ENCODE peak calls at places on chromosome 13, in nine cellular contexts. One of them, this sample, is unnamed.

GRCh38 chr13:74975122-74975521 is 506.8 kb downstream of the TBC1D4 start:
- DNase-seq in body of pancreas: no peak
- DNase-seq in esophagus squamous epithelium: no peak
- DNase-seq in gastrocnemius medialis: no peak
- DNase-seq in uterus: no peak
- DNase-seq in stomach: no peak
- DNase-seq in Peyer's patch: no peak
- DNase-seq in heart left ventricle: no peak
- DNase-seq in effector memory CD4-positive, alpha-beta T cell: no peak
- DNase-seq in this sample: no peak

GRCh38 chr13:95882121-95882520 is 171.1 kb downstream of the UGGT2 start:
- DNase-seq in body of pancreas: peak; percentile 22
- DNase-seq in esophagus squamous epithelium: no peak
- DNase-seq in gastrocnemius medialis: no peak
- DNase-seq in uterus: no peak
- DNase-seq in stomach: peak; percentile 34
- DNase-seq in Peyer's patch: no peak
- DNase-seq in heart left ventricle: no peak
- DNase-seq in effector memory CD4-positive, alpha-beta T cell: no peak
- DNase-seq in this sample: no peak

GRCh38 chr13:91729859-91730258 is 331.4 kb downstream of the GPC5 start:
- DNase-seq in body of pancreas: no peak
- DNase-seq in esophagus squamous epithelium: no peak
- DNase-seq in gastrocnemius medialis: no peak
- DNase-seq in uterus: no peak
- DNase-seq in stomach: no peak
- DNase-seq in Peyer's patch: no peak
- DNase-seq in heart left ventricle: no peak
- DNase-seq in effector memory CD4-positive, alpha-beta T cell: no peak
- DNase-seq in this sample: no peak

GRCh38 chr13:48273346-48273745 is 30.2 kb upstream of the RB1 start:
- DNase-seq in body of pancreas: no peak
- DNase-seq in esophagus squamous epithelium: no peak
- DNase-seq in gastrocnemius medialis: no peak
- DNase-seq in uterus: no peak
- DNase-seq in stomach: no peak
- DNase-seq in Peyer's patch: no peak
- DNase-seq in heart left ventricle: no peak
- DNase-seq in effector memory CD4-positive, alpha-beta T cell: no peak
- DNase-seq in this sample: no peak

GRCh38 chr13:101996906-101997408 is 404.9 kb downstream of the FGF14 start:
- DNase-seq in body of pancreas: no peak
- DNase-seq in esophagus squamous epithelium: no peak
- DNase-seq in gastrocnemius medialis: no peak
- DNase-seq in uterus: no peak
- DNase-seq in stomach: no peak
- DNase-seq in Peyer's patch: no peak
- DNase-seq in heart left ventricle: no peak
- DNase-seq in effector memory CD4-positive, alpha-beta T cell: no peak
- DNase-seq in this sample: no peak

GRCh38 chr13:111657013-111657412 is 336.6 kb downstream of the TEX29 start:
- DNase-seq in body of pancreas: no peak
- DNase-seq in esophagus squamous epithelium: no peak
- DNase-seq in gastrocnemius medialis: no peak
- DNase-seq in uterus: no peak
- DNase-seq in stomach: no peak
- DNase-seq in Peyer's patch: no peak
- DNase-seq in heart left ventricle: no peak
- DNase-seq in effector memory CD4-positive, alpha-beta T cell: no peak
- DNase-seq in this sample: no peak

GRCh38 chr13:53017433-53017970 is 11.1 kb upstream of the OLFM4 start:
- DNase-seq in body of pancreas: no peak
- DNase-seq in esophagus squamous epithelium: no peak
- DNase-seq in gastrocnemius medialis: no peak
- DNase-seq in uterus: no peak
- DNase-seq in stomach: no peak
- DNase-seq in Peyer's patch: no peak
- DNase-seq in heart left ventricle: no peak
- DNase-seq in effector memory CD4-positive, alpha-beta T cell: no peak
- DNase-seq in this sample: no peak

GRCh38 chr13:36919206-36919832 is 719 bp downstream of the SMAD9 start:
- DNase-seq in body of pancreas: peak; percentile 12
- DNase-seq in esophagus squamous epithelium: no peak
- DNase-seq in gastrocnemius medialis: peak; percentile 21
- DNase-seq in uterus: peak; percentile 18
- DNase-seq in stomach: peak; percentile 39
- DNase-seq in Peyer's patch: peak; percentile 50
- DNase-seq in heart left ventricle: peak; percentile 30
- DNase-seq in effector memory CD4-positive, alpha-beta T cell: no peak
- DNase-seq in this sample: peak; percentile 76

GRCh38 chr13:110308377-110309158 is 1.5 kb downstream of the COL4A2 start:
- DNase-seq in body of pancreas: peak; percentile 51
- DNase-seq in esophagus squamous epithelium: no peak
- DNase-seq in gastrocnemius medialis: no peak
- DNase-seq in uterus: peak; percentile 44
- DNase-seq in stomach: no peak
- DNase-seq in Peyer's patch: no peak
- DNase-seq in heart left ventricle: peak; percentile 50
- DNase-seq in effector memory CD4-positive, alpha-beta T cell: no peak
- DNase-seq in this sample: no peak

GRCh38 chr13:49497272-49497671 is 1.5 kb downstream of the PHF11 start:
- DNase-seq in body of pancreas: no peak
- DNase-seq in esophagus squamous epithelium: no peak
- DNase-seq in gastrocnemius medialis: no peak
- DNase-seq in uterus: no peak
- DNase-seq in stomach: no peak
- DNase-seq in Peyer's patch: no peak
- DNase-seq in heart left ventricle: no peak
- DNase-seq in effector memory CD4-positive, alpha-beta T cell: no peak
- DNase-seq in this sample: no peak

GRCh38 chr13:40508767-40509342 is 157.6 kb downstream of the FOXO1 start:
- DNase-seq in body of pancreas: no peak
- DNase-seq in esophagus squamous epithelium: no peak
- DNase-seq in gastrocnemius medialis: no peak
- DNase-seq in uterus: no peak
- DNase-seq in stomach: no peak
- DNase-seq in Peyer's patch: no peak
- DNase-seq in heart left ventricle: no peak
- DNase-seq in effector memory CD4-positive, alpha-beta T cell: no peak
- DNase-seq in this sample: no peak

GRCh38 chr13:40780822-40781401 is 8.5 kb upstream of the SLC25A15 start:
- DNase-seq in body of pancreas: peak; percentile 34
- DNase-seq in esophagus squamous epithelium: no peak
- DNase-seq in gastrocnemius medialis: no peak
- DNase-seq in uterus: no peak
- DNase-seq in stomach: no peak
- DNase-seq in Peyer's patch: no peak
- DNase-seq in heart left ventricle: no peak
- DNase-seq in effector memory CD4-positive, alpha-beta T cell: no peak
- DNase-seq in this sample: no peak

GRCh38 chr13:26914624-26915023 is 154.0 kb upstream of the GPR12 start:
- DNase-seq in body of pancreas: no peak
- DNase-seq in esophagus squamous epithelium: no peak
- DNase-seq in gastrocnemius medialis: no peak
- DNase-seq in uterus: no peak
- DNase-seq in stomach: no peak
- DNase-seq in Peyer's patch: no peak
- DNase-seq in heart left ventricle: no peak
- DNase-seq in effector memory CD4-positive, alpha-beta T cell: no peak
- DNase-seq in this sample: no peak

GRCh38 chr13:72253754-72254153 is 386.8 kb upstream of the DACH1 start:
- DNase-seq in body of pancreas: no peak
- DNase-seq in esophagus squamous epithelium: no peak
- DNase-seq in gastrocnemius medialis: no peak
- DNase-seq in uterus: no peak
- DNase-seq in stomach: no peak
- DNase-seq in Peyer's patch: no peak
- DNase-seq in heart left ventricle: no peak
- DNase-seq in effector memory CD4-positive, alpha-beta T cell: no peak
- DNase-seq in this sample: no peak

GRCh38 chr13:52173373-52173772 is 14.0 kb upstream of the NEK3 start:
- DNase-seq in body of pancreas: no peak
- DNase-seq in esophagus squamous epithelium: no peak
- DNase-seq in gastrocnemius medialis: no peak
- DNase-seq in uterus: no peak
- DNase-seq in stomach: no peak
- DNase-seq in Peyer's patch: no peak
- DNase-seq in heart left ventricle: no peak
- DNase-seq in effector memory CD4-positive, alpha-beta T cell: no peak
- DNase-seq in this sample: no peak

GRCh38 chr13:105611424-105611823 is 924.0 kb downstream of the EFNB2 start:
- DNase-seq in body of pancreas: no peak
- DNase-seq in esophagus squamous epithelium: no peak
- DNase-seq in gastrocnemius medialis: no peak
- DNase-seq in uterus: no peak
- DNase-seq in stomach: no peak
- DNase-seq in Peyer's patch: no peak
- DNase-seq in heart left ventricle: no peak
- DNase-seq in effector memory CD4-positive, alpha-beta T cell: no peak
- DNase-seq in this sample: no peak

GRCh38 chr13:24161010-24161775 is 673 bp downstream of the SPATA13 start:
- DNase-seq in body of pancreas: peak; percentile 84
- DNase-seq in esophagus squamous epithelium: no peak
- DNase-seq in gastrocnemius medialis: no peak
- DNase-seq in uterus: peak; percentile 29
- DNase-seq in stomach: peak; percentile 78
- DNase-seq in Peyer's patch: no peak
- DNase-seq in heart left ventricle: peak; percentile 21
- DNase-seq in effector memory CD4-positive, alpha-beta T cell: peak; percentile 9
- DNase-seq in this sample: no peak
- H3K27ac ChIP-seq in body of pancreas: peak overlapping the region; percentile 98
- H3K27ac ChIP-seq in esophagus squamous epithelium: peak overlapping the region; percentile 81
- H3K27ac ChIP-seq in gastrocnemius medialis: peak overlapping the region; percentile 72
- H3K27ac ChIP-seq in uterus: peak overlapping the region; percentile 86
- H3K27ac ChIP-seq in stomach: peak overlapping the region; percentile 93
- H3K27ac ChIP-seq in Peyer's patch: peak overlapping the region; percentile 84
- H3K27ac ChIP-seq in heart left ventricle: peak overlapping the region; percentile 72
- H3K27ac ChIP-seq in effector memory CD4-positive, alpha-beta T cell: no peak overlapping the region
- H3K27ac ChIP-seq in this sample: no peak overlapping the region

DNA sequence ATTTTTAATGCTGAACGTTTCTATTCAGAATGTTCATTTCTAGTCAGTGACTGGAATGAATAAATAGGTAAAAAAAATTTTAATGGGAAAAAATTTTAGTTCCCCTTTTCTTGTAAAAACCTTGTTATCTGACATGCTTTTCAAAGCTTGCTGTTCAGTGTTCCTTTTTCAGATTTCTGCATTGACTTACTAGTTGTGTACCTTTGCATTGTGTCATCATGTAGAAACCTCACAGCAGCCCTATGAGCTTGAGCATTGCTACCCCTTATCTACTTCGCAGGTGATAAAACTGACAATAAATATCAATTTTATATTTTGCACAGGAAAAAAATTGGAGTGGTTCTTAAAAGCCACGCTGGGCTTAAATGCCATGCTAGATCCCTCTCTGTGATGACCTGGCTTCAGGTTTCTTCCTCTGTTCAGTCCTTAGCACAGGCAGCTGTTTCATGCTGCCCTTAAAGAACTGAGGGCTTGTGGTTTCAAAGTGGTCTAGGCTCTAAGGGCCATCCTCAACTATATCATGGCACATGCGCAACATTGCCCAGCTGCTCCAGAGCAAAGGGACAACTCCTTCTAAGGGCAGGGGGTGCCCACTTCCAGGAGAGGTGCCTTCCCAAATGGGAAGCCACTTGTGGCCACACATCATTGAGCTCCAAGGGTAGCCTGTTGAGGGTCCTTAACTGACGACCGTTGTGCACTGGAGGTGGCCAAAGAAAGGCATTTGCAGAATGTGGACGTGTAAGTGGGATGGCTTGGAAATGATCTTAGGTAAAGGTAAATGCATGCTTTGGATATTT is 7.5 kb downstream of the GPR183 start:
- DNase-seq in body of pancreas: no peak
- DNase-seq in esophagus squamous epithelium: no peak
- DNase-seq in gastrocnemius medialis: no peak
- DNase-seq in uterus: no peak
- DNase-seq in stomach: no peak
- DNase-seq in Peyer's patch: no peak
- DNase-seq in heart left ventricle: no peak
- DNase-seq in effector memory CD4-positive, alpha-beta T cell: no peak
- DNase-seq in this sample: no peak
- H3K4me1 ChIP-seq in body of pancreas: no peaks in the 10 kb centered on the region
- H3K4me1 ChIP-seq in esophagus squamous epithelium: no peaks in the 10 kb centered on the region
- H3K4me1 ChIP-seq in gastrocnemius medialis: no peaks in the 10 kb centered on the region
- H3K4me1 ChIP-seq in uterus: no peaks in the 10 kb centered on the region
- H3K4me1 ChIP-seq in stomach: peaks cover 66% of the 10 kb centered on the region
- H3K4me1 ChIP-seq in Peyer's patch: peaks cover 3% of the 10 kb centered on the region
- H3K4me1 ChIP-seq in heart left ventricle: peaks cover 8% of the 10 kb centered on the region
- H3K4me1 ChIP-seq in effector memory CD4-positive, alpha-beta T cell: peaks cover 63% of the 10 kb centered on the region
- H3K4me1 ChIP-seq in this sample: no peaks in the 10 kb centered on the region

GRCh38 chr13:24341439-24341838 is 32.1 kb downstream of the C1QTNF9 start:
- DNase-seq in body of pancreas: no peak
- DNase-seq in esophagus squamous epithelium: no peak
- DNase-seq in gastrocnemius medialis: no peak
- DNase-seq in uterus: no peak
- DNase-seq in stomach: peak; percentile 60
- DNase-seq in Peyer's patch: no peak
- DNase-seq in heart left ventricle: no peak
- DNase-seq in effector memory CD4-positive, alpha-beta T cell: no peak
- DNase-seq in this sample: no peak

GRCh38 chr13:24340608-24340955 is 31.2 kb downstream of the C1QTNF9 start:
- DNase-seq in body of pancreas: no peak
- DNase-seq in esophagus squamous epithelium: no peak
- DNase-seq in gastrocnemius medialis: no peak
- DNase-seq in uterus: no peak
- DNase-seq in stomach: no peak
- DNase-seq in Peyer's patch: no peak
- DNase-seq in heart left ventricle: no peak
- DNase-seq in effector memory CD4-positive, alpha-beta T cell: no peak
- DNase-seq in this sample: no peak

GRCh38 chr13:24339937-24340607 is 30.7 kb downstream of the C1QTNF9 start:
- DNase-seq in body of pancreas: no peak
- DNase-seq in esophagus squamous epithelium: no peak
- DNase-seq in gastrocnemius medialis: no peak
- DNase-seq in uterus: no peak
- DNase-seq in stomach: no peak
- DNase-seq in Peyer's patch: no peak
- DNase-seq in heart left ventricle: no peak
- DNase-seq in effector memory CD4-positive, alpha-beta T cell: no peak
- DNase-seq in this sample: no peak

DNA sequence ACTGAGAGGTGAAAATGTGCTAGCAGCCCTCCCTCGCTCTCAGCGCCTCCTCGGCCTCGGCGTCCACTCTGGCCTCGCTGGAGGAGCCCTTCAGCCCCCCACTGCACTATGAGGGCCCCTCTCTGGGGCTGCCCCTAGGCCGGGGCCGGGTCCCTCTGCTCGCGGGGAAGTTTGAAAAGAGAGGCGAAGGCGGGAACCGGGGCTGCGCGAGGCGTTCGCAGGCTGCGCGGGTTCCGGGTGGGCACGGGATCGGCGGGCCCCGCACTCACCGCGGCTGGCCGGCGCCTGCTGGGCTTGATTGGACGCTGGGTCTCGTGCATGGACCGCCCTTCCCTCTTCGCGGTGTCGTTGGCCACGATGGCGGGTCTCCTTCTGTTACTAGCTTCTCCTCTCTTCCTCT is 29.3 kb downstream of the C1QTNF9 start:
- DNase-seq in body of pancreas: no peak
- DNase-seq in esophagus squamous epithelium: no peak
- DNase-seq in gastrocnemius medialis: no peak
- DNase-seq in uterus: no peak
- DNase-seq in stomach: no peak
- DNase-seq in Peyer's patch: no peak
- DNase-seq in heart left ventricle: no peak
- DNase-seq in effector memory CD4-positive, alpha-beta T cell: no peak
- DNase-seq in this sample: no peak
- H3K4me3 ChIP-seq in body of pancreas: no peak overlapping the region
- H3K4me3 ChIP-seq in esophagus squamous epithelium: no peak overlapping the region
- H3K4me3 ChIP-seq in gastrocnemius medialis: no peak overlapping the region
- H3K4me3 ChIP-seq in uterus: no peak overlapping the region
- H3K4me3 ChIP-seq in stomach: no peak overlapping the region
- H3K4me3 ChIP-seq in Peyer's patch: no peak overlapping the region
- H3K4me3 ChIP-seq in heart left ventricle: no peak overlapping the region
- H3K4me3 ChIP-seq in effector memory CD4-positive, alpha-beta T cell: no peak overlapping the region
- H3K4me3 ChIP-seq in this sample: no peak overlapping the region

GRCh38 chr13:113897966-113898365 is 34.1 kb upstream of the GAS6 start:
- DNase-seq in body of pancreas: no peak
- DNase-seq in esophagus squamous epithelium: no peak
- DNase-seq in gastrocnemius medialis: no peak
- DNase-seq in uterus: no peak
- DNase-seq in stomach: no peak
- DNase-seq in Peyer's patch: no peak
- DNase-seq in heart left ventricle: no peak
- DNase-seq in effector memory CD4-positive, alpha-beta T cell: no peak
- DNase-seq in this sample: no peak
- H3K27ac ChIP-seq in body of pancreas: no peak overlapping the region
- H3K27ac ChIP-seq in esophagus squamous epithelium: no peak overlapping the region
- H3K27ac ChIP-seq in gastrocnemius medialis: no peak overlapping the region
- H3K27ac ChIP-seq in uterus: no peak overlapping the region
- H3K27ac ChIP-seq in stomach: no peak overlapping the region
- H3K27ac ChIP-seq in Peyer's patch: no peak overlapping the region
- H3K27ac ChIP-seq in heart left ventricle: no peak overlapping the region
- H3K27ac ChIP-seq in effector memory CD4-positive, alpha-beta T cell: no peak overlapping the region
- H3K27ac ChIP-seq in this sample: peak overlapping the region; percentile 48